ENCODE peak calls at places on chromosomes 16 and 17, in four cellular contexts. S is colonic mucosa, H is psoas muscle, Z is esophagus squamous epithelium. E is an unnamed sample. For H3K27me3, the result is how much of the 10 kb centered on the place peaks cover.

GRCh38 chr17:79985361-79985760 is 50.3 kb downstream of the TBC1D16 start:
- DNase-seq in S (no peak), H (peak), Z (no peak), E (no peak)

GRCh38 chr17:65723356-65723928 is 162.0 kb upstream of the AXIN2 start:
- DNase-seq in S (no peak), H (no peak), Z (no peak), E (no peak)

GRCh38 chr17:79305831-79306687 is 231.4 kb downstream of the ENGASE start:
- DNase-seq in S (no peak), H (peak), Z (no peak), E (no peak)

GRCh38 chr17:39576187-39576586 is 31.5 kb downstream of the NEUROD2 start:
- DNase-seq in S (no peak), H (no peak), Z (no peak), E (no peak)

GRCh38 chr17:58271532-58271931 is 9.2 kb downstream of the MPO start:
- DNase-seq in S (no peak), H (no peak), Z (no peak), E (no peak)

GRCh38 chr17:72886622-72887021 is 205.9 kb downstream of the SLC39A11 start:
- DNase-seq in S (no peak), H (no peak), Z (no peak), E (no peak)

GRCh38 chr16:64121473-64121872 is 1000.4 kb downstream of the CDH11 start:
- DNase-seq in S (no peak), H (no peak), Z (no peak), E (peak)

GRCh38 chr17:40319651-40320550 is 10.9 kb downstream of the RARA start:
- DNase-seq in S (peak), H (peak), Z (no peak), E (no peak)

GRCh38 chr16:66457888-66458287 is 30.8 kb downstream of the BEAN1 start:
- DNase-seq in S (no peak), H (no peak), Z (no peak), E (no peak)

GRCh38 chr16:51134269-51134812 is 16.7 kb downstream of the SALL1 start:
- DNase-seq in S (no peak), H (no peak), Z (no peak), E (no peak)

GRCh38 chr17:40317880-40318834 is 9.2 kb downstream of the RARA start:
- DNase-seq in S (peak), H (peak), Z (peak), E (peak)

DNA sequence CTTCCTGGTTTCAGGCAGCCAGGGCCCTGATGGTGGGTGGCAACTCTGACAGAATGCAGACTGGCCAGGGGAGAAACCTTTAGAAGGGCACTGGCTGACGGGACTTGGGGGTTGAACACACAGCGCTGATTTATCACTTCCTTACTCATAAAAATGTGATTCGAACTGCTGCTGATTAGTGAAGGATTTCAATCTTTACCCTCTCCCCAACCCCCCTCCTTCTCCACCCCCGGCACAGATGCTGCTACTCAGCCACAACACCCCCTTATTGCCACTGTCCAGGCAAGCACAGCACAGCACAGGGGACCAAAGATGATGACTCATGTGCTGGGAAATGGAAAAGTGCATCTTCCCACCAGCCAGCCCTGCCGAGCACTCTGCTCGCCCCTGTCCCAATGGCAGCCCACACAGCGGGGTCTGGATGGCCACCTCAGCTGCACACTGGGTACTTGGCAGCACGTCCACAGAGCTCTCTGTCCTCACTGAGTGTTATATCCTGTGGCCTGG is 70.1 kb downstream of the SMG6 start:
- DNase-seq in S (no peak), H (peak), Z (no peak), E (peak)
- TF ChIP-seq CTCF in S (no peak), H (no peak), Z (no peak), E (no peak)

GRCh38 chr17:38575781-38576180 is 30.0 kb downstream of the SRCIN1 start:
- DNase-seq in S (no peak), H (no peak), Z (no peak), E (no peak)
- H3K27me3 ChIP-seq in S (under half), H (half or more), Z (half or more), E (half or more)

GRCh38 chr16:11498683-11499082 is 88.0 kb downstream of the LITAF start:
- DNase-seq in S (no peak), H (peak), Z (no peak), E (no peak)

GRCh38 chr16:11497851-11498289 is 88.8 kb downstream of the LITAF start:
- DNase-seq in S (no peak), H (peak), Z (no peak), E (no peak)

GRCh38 chr16:11495066-11495407 is 91.7 kb downstream of the LITAF start:
- DNase-seq in S (no peak), H (no peak), Z (no peak), E (no peak)

GRCh38 chr16:11499295-11500089 is 87.2 kb downstream of the LITAF start:
- DNase-seq in S (no peak), H (peak), Z (no peak), E (no peak)

DNA sequence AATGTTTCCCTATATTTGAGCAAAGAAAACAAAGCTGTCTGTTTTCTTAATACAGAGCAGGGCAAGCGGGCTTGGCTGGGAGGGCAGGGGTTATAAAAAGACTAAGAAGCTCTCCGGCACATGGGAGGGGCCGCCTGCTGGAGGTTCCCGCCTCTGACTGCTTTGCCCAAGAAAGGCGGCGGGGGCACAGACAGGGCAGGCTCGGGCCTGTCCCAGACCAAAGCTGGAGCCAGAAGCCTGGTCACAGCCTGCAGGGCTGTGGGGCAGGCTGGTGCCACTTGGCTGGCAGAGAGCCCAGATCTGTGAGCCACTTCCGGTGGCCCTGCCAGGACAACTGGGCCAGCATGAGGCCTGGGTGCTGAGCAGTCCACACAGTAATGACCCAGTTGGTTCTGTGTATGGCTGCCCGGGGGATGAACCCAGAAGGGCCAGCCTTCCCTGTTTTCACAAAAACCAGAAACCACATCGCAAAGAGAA is 89.4 kb downstream of the LITAF start:
- DNase-seq in S (peak), H (peak), Z (no peak), E (peak)
- TF ChIP-seq CTCF in S (no peak), H (no peak), Z (no peak), E (peak)

DNA sequence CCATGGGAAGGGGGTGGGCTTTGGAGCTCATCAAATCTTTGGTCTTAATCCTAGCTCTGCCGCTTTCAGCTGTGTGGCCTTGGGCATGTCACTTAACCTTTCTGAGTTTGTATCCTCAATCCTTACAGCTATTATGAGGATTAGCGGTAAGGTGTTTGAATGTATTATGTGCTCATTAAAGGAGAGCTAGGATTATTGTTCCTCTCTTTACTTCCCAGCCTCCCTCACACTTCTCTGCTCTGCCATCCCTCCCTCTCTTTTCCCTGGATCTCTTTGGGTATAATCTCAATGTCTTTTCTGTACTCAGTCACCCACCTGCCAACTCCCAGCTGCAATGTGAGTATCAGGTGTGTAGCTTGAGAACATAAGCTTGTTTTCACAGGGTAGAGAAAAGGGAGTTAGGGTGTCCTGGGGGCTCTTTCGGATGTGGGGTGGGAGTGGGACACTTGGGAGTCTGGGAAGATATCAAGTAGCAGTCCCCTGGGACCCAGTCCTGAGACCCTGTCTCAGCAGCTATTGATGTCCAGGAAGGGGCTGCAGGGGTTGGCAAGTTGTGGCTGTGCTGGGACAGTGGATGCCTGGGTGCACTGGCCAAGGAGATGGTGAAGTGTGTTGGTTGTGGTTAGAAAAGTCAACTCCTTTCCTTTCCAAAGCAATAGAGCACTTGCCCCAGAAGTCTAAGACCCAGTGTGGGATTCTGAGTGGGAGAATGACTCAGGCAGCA is 1.8 kb downstream of the EFNB3 start:
- DNase-seq in S (no peak), H (no peak), Z (no peak), E (no peak)
- H3K27me3 ChIP-seq in S (under half), H (half or more), Z (half or more), E (under half)

GRCh38 chr16:56643080-56643778 is 4.8 kb downstream of the MT1A start:
- DNase-seq in S (peak), H (peak), Z (no peak), E (no peak)
- TF ChIP-seq CTCF in S (no peak), H (peak), Z (peak), E (peak)

E was measured in BJ.